ENCODE peak calls at places on chromosome 14, in five cellular contexts. One of them, this sample, is unnamed.

GRCh38 chr14:57712698-57713097 is 153.2 kb downstream of the SLC35F4 start:
- DNase-seq in brain microvascular endothelial cell: no peak
- DNase-seq in tibial artery: no peak
- DNase-seq in cardiac muscle cell: no peak
- DNase-seq in NB4: no peak
- DNase-seq in this sample: no peak

GRCh38 chr14:99950191-99950590 is 115.0 kb upstream of the EVL start:
- DNase-seq in brain microvascular endothelial cell: no peak
- DNase-seq in tibial artery: no peak
- DNase-seq in NB4: no peak
- DNase-seq in cardiac muscle cell: peak
- DNase-seq in this sample: no peak

GRCh38 chr14:103108749-103109207 is 14.3 kb downstream of the EXOC3L4 start:
- DNase-seq in NB4: peak
- DNase-seq in tibial artery: no peak
- DNase-seq in cardiac muscle cell: no peak
- DNase-seq in brain microvascular endothelial cell: no peak
- DNase-seq in this sample: no peak

GRCh38 chr14:90487031-90487430 is 90.2 kb downstream of the CALM1 start:
- DNase-seq in tibial artery: peak
- DNase-seq in cardiac muscle cell: no peak
- DNase-seq in brain microvascular endothelial cell: no peak
- DNase-seq in NB4: no peak
- DNase-seq in this sample: peak

GRCh38 chr14:100784523-100785337 is 41.2 kb upstream of the MEG3 start:
- DNase-seq in tibial artery: peak
- DNase-seq in brain microvascular endothelial cell: no peak
- DNase-seq in NB4: no peak
- DNase-seq in cardiac muscle cell: no peak
- DNase-seq in this sample: no peak

GRCh38 chr14:37668646-37669045 is 73.2 kb downstream of the TTC6 start:
- DNase-seq in NB4: no peak
- DNase-seq in tibial artery: no peak
- DNase-seq in cardiac muscle cell: no peak
- DNase-seq in brain microvascular endothelial cell: peak
- DNase-seq in this sample: no peak

GRCh38 chr14:101473795-101474562 is 87.3 kb upstream of the DIO3 start:
- DNase-seq in NB4: no peak
- DNase-seq in brain microvascular endothelial cell: no peak
- DNase-seq in tibial artery: peak
- DNase-seq in cardiac muscle cell: no peak
- DNase-seq in this sample: no peak

GRCh38 chr14:59427653-59428578 is 37.3 kb downstream of the GPR135 start:
- DNase-seq in NB4: peak
- DNase-seq in cardiac muscle cell: no peak
- DNase-seq in brain microvascular endothelial cell: peak
- DNase-seq in tibial artery: peak
- DNase-seq in this sample: no peak

GRCh38 chr14:87497301-87497700 is 495.7 kb downstream of the GALC start:
- DNase-seq in brain microvascular endothelial cell: no peak
- DNase-seq in tibial artery: no peak
- DNase-seq in cardiac muscle cell: no peak
- DNase-seq in NB4: no peak
- DNase-seq in this sample: no peak

GRCh38 chr14:45621731-45622130 is 368.7 kb upstream of the MIS18BP1 start:
- DNase-seq in brain microvascular endothelial cell: no peak
- DNase-seq in cardiac muscle cell: no peak
- DNase-seq in tibial artery: no peak
- DNase-seq in NB4: no peak
- DNase-seq in this sample: no peak

GRCh38 chr14:89279649-89280232 is 137.3 kb downstream of the FOXN3 start:
- DNase-seq in brain microvascular endothelial cell: no peak
- DNase-seq in tibial artery: peak
- DNase-seq in cardiac muscle cell: peak
- DNase-seq in NB4: no peak
- DNase-seq in this sample: no peak

GRCh38 chr14:23324455-23324846 is 3.2 kb downstream of the PABPN1 start:
- DNase-seq in brain microvascular endothelial cell: no peak
- DNase-seq in cardiac muscle cell: no peak
- DNase-seq in NB4: no peak
- DNase-seq in tibial artery: no peak
- DNase-seq in this sample: no peak

GRCh38 chr14:105026033-105026785 is 5.3 kb upstream of the CDCA4 start:
- DNase-seq in tibial artery: no peak
- DNase-seq in cardiac muscle cell: no peak
- DNase-seq in NB4: peak
- DNase-seq in brain microvascular endothelial cell: peak
- DNase-seq in this sample: no peak

GRCh38 chr14:57464013-57464730 is 29.5 kb downstream of the CCDC198 start:
- DNase-seq in cardiac muscle cell: no peak
- DNase-seq in tibial artery: no peak
- DNase-seq in brain microvascular endothelial cell: no peak
- DNase-seq in NB4: no peak
- DNase-seq in this sample: no peak

GRCh38 chr14:100410056-100410565 is 87.0 kb downstream of the SLC25A47 start:
- DNase-seq in brain microvascular endothelial cell: peak
- DNase-seq in tibial artery: no peak
- DNase-seq in cardiac muscle cell: no peak
- DNase-seq in NB4: no peak
- DNase-seq in this sample: no peak

GRCh38 chr14:100398044-100398443 is 74.9 kb downstream of the SLC25A47 start:
- DNase-seq in cardiac muscle cell: no peak
- DNase-seq in brain microvascular endothelial cell: no peak
- DNase-seq in tibial artery: no peak
- DNase-seq in NB4: no peak
- DNase-seq in this sample: no peak

DNA sequence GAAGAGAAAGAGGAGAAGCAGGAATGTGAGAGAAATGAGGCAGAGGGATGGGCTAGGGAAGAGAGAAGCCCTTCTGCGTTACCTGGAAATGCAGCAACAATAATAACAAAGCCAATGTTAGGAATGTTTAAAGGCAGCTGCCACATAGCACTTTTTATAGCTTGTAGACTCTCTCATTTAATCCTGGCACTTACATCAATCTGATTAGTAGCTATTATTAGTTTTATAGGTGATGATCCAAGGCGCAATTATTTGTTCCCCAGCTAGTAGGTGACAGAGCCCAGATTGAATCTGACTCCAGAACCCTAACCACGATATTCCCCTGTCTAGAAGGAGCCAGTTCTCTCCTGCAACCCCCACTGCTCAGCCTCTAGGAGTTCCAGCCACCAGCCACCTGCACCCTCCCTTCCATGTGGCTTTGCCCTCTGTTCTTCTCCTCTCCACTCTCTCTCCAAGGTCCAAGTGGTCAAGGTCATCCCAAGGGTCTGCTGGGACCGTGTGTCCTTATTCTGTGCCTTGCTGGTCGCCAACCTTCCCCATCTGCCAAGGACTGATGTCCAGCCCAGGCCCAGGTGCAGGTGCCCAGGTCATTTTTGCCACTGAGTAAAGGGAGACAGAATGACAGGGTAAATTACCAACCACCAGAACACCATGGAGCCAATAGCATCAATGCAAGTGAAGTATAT is 29.4 kb upstream of the CIPC start:
- DNase-seq in cardiac muscle cell: no peak
- DNase-seq in tibial artery: no peak
- DNase-seq in NB4: no peak
- DNase-seq in brain microvascular endothelial cell: no peak
- DNase-seq in this sample: no peak
- TF ChIP-seq CTCF in cardiac muscle cell: no peak
- TF ChIP-seq CTCF in tibial artery: no peak
- TF ChIP-seq CTCF in NB4: no peak
- TF ChIP-seq CTCF in brain microvascular endothelial cell: no peak
- TF ChIP-seq CTCF in this sample: no peak

GRCh38 chr14:61610900-61611299 is 84.4 kb upstream of the HIF1A start:
- DNase-seq in cardiac muscle cell: no peak
- DNase-seq in brain microvascular endothelial cell: no peak
- DNase-seq in NB4: no peak
- DNase-seq in tibial artery: no peak
- DNase-seq in this sample: no peak

GRCh38 chr14:61608245-61609142 is 86.8 kb upstream of the HIF1A start:
- DNase-seq in NB4: no peak
- DNase-seq in cardiac muscle cell: no peak
- DNase-seq in tibial artery: no peak
- DNase-seq in brain microvascular endothelial cell: no peak
- DNase-seq in this sample: peak

GRCh38 chr14:61609143-61609851 is 86.0 kb upstream of the HIF1A start:
- DNase-seq in NB4: no peak
- DNase-seq in brain microvascular endothelial cell: no peak
- DNase-seq in tibial artery: no peak
- DNase-seq in cardiac muscle cell: no peak
- DNase-seq in this sample: peak

GRCh38 chr14:61609885-61610284 is 85.4 kb upstream of the HIF1A start:
- DNase-seq in cardiac muscle cell: no peak
- DNase-seq in NB4: no peak
- DNase-seq in brain microvascular endothelial cell: no peak
- DNase-seq in tibial artery: no peak
- DNase-seq in this sample: no peak

DNA sequence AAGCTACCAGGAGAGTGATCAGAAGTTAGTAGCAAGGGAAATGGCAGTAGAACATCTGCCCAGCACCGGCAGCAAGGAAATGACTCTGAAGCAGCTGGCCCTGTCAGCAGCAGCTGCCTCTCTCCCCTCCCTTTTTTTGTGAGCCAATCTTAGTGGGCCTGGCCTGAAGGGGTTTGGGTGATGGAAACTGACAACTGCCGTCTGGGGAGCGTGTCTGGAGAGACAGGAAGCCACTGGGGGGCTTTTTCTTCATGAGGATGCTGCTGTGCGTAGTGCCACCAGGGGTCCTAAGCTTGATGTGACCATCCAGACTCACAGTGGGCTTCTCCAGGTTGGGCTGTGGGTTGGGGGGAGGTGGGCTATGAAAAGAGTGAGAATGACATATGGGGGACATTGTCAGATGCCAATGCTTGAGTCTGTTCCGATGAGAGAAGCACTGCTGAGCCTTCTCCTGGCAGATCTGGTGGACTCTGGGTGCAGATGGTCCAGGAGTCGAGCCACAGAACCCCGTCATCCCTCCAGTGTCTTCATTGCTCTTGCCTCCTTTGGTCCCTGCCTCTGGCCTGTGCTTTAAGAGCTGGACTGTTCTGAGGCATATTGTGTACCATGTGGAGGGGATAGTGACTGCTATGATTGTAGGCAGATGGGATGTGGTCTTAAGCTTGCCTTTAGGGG is 87.6 kb upstream of the HIF1A start:
- DNase-seq in NB4: no peak
- DNase-seq in brain microvascular endothelial cell: no peak
- DNase-seq in cardiac muscle cell: no peak
- DNase-seq in tibial artery: no peak
- DNase-seq in this sample: peak
- TF ChIP-seq CTCF in NB4: no peak
- TF ChIP-seq CTCF in brain microvascular endothelial cell: peak
- TF ChIP-seq CTCF in cardiac muscle cell: no peak
- TF ChIP-seq CTCF in tibial artery: no peak
- TF ChIP-seq CTCF in this sample: peak

GRCh38 chr14:63773504-63773903 is 45.6 kb upstream of the SGPP1 start:
- DNase-seq in tibial artery: no peak
- DNase-seq in NB4: no peak
- DNase-seq in cardiac muscle cell: no peak
- DNase-seq in brain microvascular endothelial cell: no peak
- DNase-seq in this sample: no peak

GRCh38 chr14:63764620-63765139 is 36.8 kb upstream of the SGPP1 start:
- DNase-seq in NB4: no peak
- DNase-seq in tibial artery: no peak
- DNase-seq in brain microvascular endothelial cell: no peak
- DNase-seq in cardiac muscle cell: no peak
- DNase-seq in this sample: no peak

GRCh38 chr14:63766616-63767015 is 38.8 kb upstream of the SGPP1 start:
- DNase-seq in tibial artery: no peak
- DNase-seq in NB4: no peak
- DNase-seq in brain microvascular endothelial cell: no peak
- DNase-seq in cardiac muscle cell: no peak
- DNase-seq in this sample: no peak

GRCh38 chr14:63770187-63770807 is 42.4 kb upstream of the SGPP1 start:
- DNase-seq in cardiac muscle cell: no peak
- DNase-seq in tibial artery: no peak
- DNase-seq in NB4: peak
- DNase-seq in brain microvascular endothelial cell: peak
- DNase-seq in this sample: no peak
- TF ChIP-seq CTCF in cardiac muscle cell: peak
- TF ChIP-seq CTCF in tibial artery: peak
- TF ChIP-seq CTCF in NB4: peak
- TF ChIP-seq CTCF in brain microvascular endothelial cell: peak
- TF ChIP-seq CTCF in this sample: peak

GRCh38 chr14:65412881-65413738 is 580 bp downstream of the FUT8 start:
- DNase-seq in cardiac muscle cell: peak
- DNase-seq in brain microvascular endothelial cell: peak
- DNase-seq in NB4: peak
- DNase-seq in tibial artery: no peak
- DNase-seq in this sample: peak
- TF ChIP-seq CTCF in cardiac muscle cell: no peak
- TF ChIP-seq CTCF in brain microvascular endothelial cell: peak
- TF ChIP-seq CTCF in NB4: no peak
- TF ChIP-seq CTCF in tibial artery: no peak
- TF ChIP-seq CTCF in this sample: no peak

GRCh38 chr14:94679941-94680340 is 67.8 kb downstream of the SERPINA3 start:
- DNase-seq in brain microvascular endothelial cell: no peak
- DNase-seq in tibial artery: peak
- DNase-seq in NB4: no peak
- DNase-seq in cardiac muscle cell: no peak
- DNase-seq in this sample: no peak

GRCh38 chr14:94680498-94681288 is 68.5 kb downstream of the SERPINA3 start:
- DNase-seq in cardiac muscle cell: no peak
- DNase-seq in brain microvascular endothelial cell: no peak
- DNase-seq in NB4: no peak
- DNase-seq in tibial artery: no peak
- DNase-seq in this sample: no peak

GRCh38 chr14:94682736-94683135 is 70.5 kb downstream of the SERPINA3 start:
- DNase-seq in brain microvascular endothelial cell: no peak
- DNase-seq in cardiac muscle cell: no peak
- DNase-seq in tibial artery: peak
- DNase-seq in NB4: no peak
- DNase-seq in this sample: no peak

GRCh38 chr14:94682061-94682516 is 69.9 kb downstream of the SERPINA3 start:
- DNase-seq in cardiac muscle cell: no peak
- DNase-seq in brain microvascular endothelial cell: no peak
- DNase-seq in NB4: no peak
- DNase-seq in tibial artery: peak
- DNase-seq in this sample: no peak

GRCh38 chr14:94681300-94682060 is 69.3 kb downstream of the SERPINA3 start:
- DNase-seq in cardiac muscle cell: no peak
- DNase-seq in brain microvascular endothelial cell: peak
- DNase-seq in NB4: peak
- DNase-seq in tibial artery: peak
- DNase-seq in this sample: no peak
- TF ChIP-seq CTCF in cardiac muscle cell: peak
- TF ChIP-seq CTCF in brain microvascular endothelial cell: peak
- TF ChIP-seq CTCF in NB4: peak
- TF ChIP-seq CTCF in tibial artery: no peak
- TF ChIP-seq CTCF in this sample: no peak

GRCh38 chr14:74829238-74829637 is 46.7 kb downstream of the PROX2 start:
- DNase-seq in NB4: no peak
- DNase-seq in tibial artery: no peak
- DNase-seq in cardiac muscle cell: no peak
- DNase-seq in brain microvascular endothelial cell: no peak
- DNase-seq in this sample: no peak
- TF ChIP-seq CTCF in NB4: no peak
- TF ChIP-seq CTCF in tibial artery: no peak
- TF ChIP-seq CTCF in cardiac muscle cell: no peak
- TF ChIP-seq CTCF in brain microvascular endothelial cell: no peak
- TF ChIP-seq CTCF in this sample: no peak

GRCh38 chr14:21093018-21093417 is 5.4 kb downstream of the ZNF219 start:
- DNase-seq in NB4: no peak
- DNase-seq in cardiac muscle cell: no peak
- DNase-seq in tibial artery: no peak
- DNase-seq in brain microvascular endothelial cell: no peak
- DNase-seq in this sample: no peak
- TF ChIP-seq CTCF in NB4: no peak
- TF ChIP-seq CTCF in cardiac muscle cell: no peak
- TF ChIP-seq CTCF in tibial artery: no peak
- TF ChIP-seq CTCF in brain microvascular endothelial cell: no peak
- TF ChIP-seq CTCF in this sample: no peak